ENCODE peak calls at places on chromosomes 7 and 10, in six cellular contexts. S is PC-3, W is HCT116, D is MM.1S, G is GM23248, N is SK-N-SH. I is an unnamed sample.

GRCh38 chr7:45682836-45683555 is 108.8 kb downstream of the ADCY1 start:
- DNase-seq in S (peak), W (no peak), G (peak), D (no peak), N (no peak), I (no peak)

GRCh38 chr10:117699436-117700075 is 157.0 kb downstream of the EMX2 start:
- DNase-seq in W (no peak), S (peak), G (peak), N (no peak), D (no peak), I (no peak)

GRCh38 chr7:55439627-55440026 is 74.5 kb downstream of the LANCL2 start:
- DNase-seq in D (no peak), G (peak), N (peak), W (no peak), S (peak), I (no peak)

GRCh38 chr7:28865494-28866257 is 92.5 kb downstream of the TRIL start:
- DNase-seq in W (no peak), G (no peak), S (peak), N (no peak), D (no peak), I (no peak)

GRCh38 chr10:104777086-104777799 is 136.2 kb downstream of the SORCS3 start:
- DNase-seq in D (no peak), W (no peak), G (no peak), N (no peak), S (no peak), I (peak)

GRCh38 chr10:24344279-24344678 is 135.3 kb downstream of the KIAA1217 start:
- DNase-seq in N (peak), S (peak), G (peak), D (no peak), W (no peak), I (no peak)

GRCh38 chr7:16416289-16417282 is 4.8 kb downstream of the CRPPA start:
- DNase-seq in S (peak), D (no peak), G (peak), N (no peak), W (no peak), I (no peak)

GRCh38 chr7:1301812-1302310 is 69.2 kb downstream of the UNCX start:
- DNase-seq in W (no peak), G (no peak), N (peak), S (no peak), D (no peak), I (no peak)

GRCh38 chr7:6248581-6248980 is 23.8 kb downstream of the CYTH3 start:
- DNase-seq in W (no peak), D (no peak), S (peak), N (no peak), G (peak), I (no peak)

GRCh38 chr10:132395704-132396494 is 1.1 kb upstream of the PWWP2B start:
- DNase-seq in G (peak), S (no peak), W (no peak), D (no peak), N (peak), I (peak)

GRCh38 chr7:42219447-42219846 is 17.6 kb downstream of the GLI3 start:
- DNase-seq in W (no peak), G (peak), N (no peak), D (no peak), S (no peak), I (no peak)

GRCh38 chr7:42217053-42217452 is 20.0 kb downstream of the GLI3 start:
- DNase-seq in W (no peak), N (no peak), D (no peak), G (no peak), S (no peak), I (peak)

GRCh38 chr7:42218248-42218647 is 18.8 kb downstream of the GLI3 start:
- DNase-seq in N (no peak), W (no peak), G (no peak), D (no peak), S (no peak), I (no peak)

GRCh38 chr7:42214063-42214679 is 22.8 kb downstream of the GLI3 start:
- DNase-seq in D (no peak), W (no peak), N (no peak), S (no peak), G (no peak), I (peak)

GRCh38 chr7:42217548-42217947 is 19.5 kb downstream of the GLI3 start:
- DNase-seq in S (no peak), W (no peak), N (no peak), G (peak), D (no peak), I (no peak)
- H3K9ac ChIP-seq in S (no peak), W (no peak), N (no peak), G (peak), D (no peak), I (no peak)

DNA sequence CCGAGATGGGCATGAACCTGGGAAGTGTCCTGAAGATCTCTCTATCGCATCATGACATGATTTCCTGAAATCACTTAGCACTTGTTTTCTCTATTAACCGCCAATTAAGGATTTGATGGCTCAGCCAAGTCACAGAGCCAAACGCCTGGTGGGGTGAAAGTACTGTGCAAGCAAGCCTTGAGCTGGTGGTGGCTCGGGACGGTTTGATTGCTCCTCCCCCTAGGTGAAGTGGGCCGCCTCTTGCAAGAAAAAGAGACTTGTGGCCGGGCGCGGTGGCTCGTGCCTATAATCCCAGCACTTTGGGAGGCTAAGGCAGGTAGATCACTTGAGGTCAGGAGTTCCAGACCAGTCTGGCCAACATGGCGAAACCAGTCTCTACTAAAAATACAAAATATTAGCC is 50.3 kb downstream of the COL26A1 start:
- DNase-seq in G (no peak), S (no peak), W (no peak), D (no peak), N (no peak), I (no peak)
- H3K4me3 ChIP-seq in G (no peak), S (no peak), W (no peak), D (no peak), N (no peak), I (no peak)

GRCh38 chr10:53260213-53260612 is 487.6 kb upstream of the MBL2 start:
- DNase-seq in N (peak), S (no peak), G (no peak), D (no peak), W (no peak), I (no peak)

GRCh38 chr10:53253221-53253620 is 480.6 kb upstream of the MBL2 start:
- DNase-seq in G (no peak), N (no peak), S (no peak), D (peak), W (no peak), I (no peak)

GRCh38 chr10:53256623-53257022 is 484.0 kb upstream of the MBL2 start:
- DNase-seq in N (no peak), D (no peak), S (peak), G (no peak), W (no peak), I (no peak)
- TF ChIP-seq EZH2phosphoT487 in N (no peak), D (no peak), S (no peak), G (no peak), W (no peak), I (no peak)

DNA sequence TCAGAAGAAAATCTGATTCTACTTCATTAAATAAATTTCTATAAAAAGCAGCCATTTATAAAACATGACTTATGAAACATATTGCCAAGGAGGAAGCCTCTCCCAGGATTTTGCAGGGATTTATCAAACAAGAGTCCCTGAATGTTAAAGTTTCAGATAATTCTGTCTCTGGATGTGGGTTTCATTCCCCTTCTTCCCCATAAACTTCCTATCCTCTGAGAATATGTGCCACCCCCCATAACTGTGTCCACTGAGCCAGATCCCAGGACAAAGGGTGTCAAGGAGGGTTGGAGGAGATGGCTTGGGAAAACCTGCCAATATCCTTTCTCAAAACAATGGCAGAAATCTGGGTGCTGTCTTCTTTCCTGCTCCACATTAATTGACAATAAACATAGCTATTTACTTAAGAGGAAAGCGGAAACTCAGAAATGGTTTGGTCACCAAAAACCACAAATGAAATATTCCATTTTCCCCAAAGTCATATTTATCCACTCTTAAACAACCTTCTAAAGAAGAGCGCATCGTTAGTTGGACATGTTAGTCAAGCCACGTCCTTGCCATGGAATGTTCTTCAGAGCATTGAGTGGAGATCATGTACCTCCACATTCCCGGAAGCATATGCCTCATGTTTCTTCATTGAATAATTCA is 54.3 kb upstream of the AKR1E2 start:
- DNase-seq in G (peak), S (peak), N (no peak), W (no peak), D (no peak), I (no peak)
- H3K9ac ChIP-seq in G (peak), S (peak), N (peak), W (peak), D (no peak), I (no peak)

DNA sequence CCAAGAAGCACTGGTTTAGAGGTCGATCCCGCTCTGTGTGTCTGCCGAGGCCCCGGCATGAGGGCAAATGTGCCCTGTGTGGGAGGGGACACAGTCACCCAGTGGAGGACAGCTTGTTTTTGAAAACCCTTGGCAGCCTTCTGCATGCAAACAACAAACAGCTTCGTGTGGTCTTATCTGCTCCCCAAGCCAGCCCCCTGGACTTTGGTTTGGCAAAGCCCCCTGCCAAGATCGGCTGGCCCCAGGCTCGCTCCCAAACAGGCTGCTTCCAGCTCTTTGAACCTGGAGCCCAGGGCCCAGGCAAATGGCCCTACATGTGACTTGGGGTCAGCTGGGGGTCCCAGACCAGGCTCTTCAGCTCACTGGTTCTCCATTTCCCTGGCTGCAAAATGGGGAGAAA is 2.9 kb downstream of the ELN start:
- DNase-seq in W (no peak), D (no peak), N (no peak), S (no peak), G (no peak), I (no peak)
- H3K4me3 ChIP-seq in W (no peak), D (no peak), N (no peak), S (no peak), G (no peak), I (no peak)

GRCh38 chr7:7968544-7969305 is at the start of gene GLCCI1:
- DNase-seq in S (peak), N (peak), G (peak), D (peak), W (peak), I (peak)

GRCh38 chr7:7969306-7970112 is 913 bp downstream of the GLCCI1 start:
- DNase-seq in D (peak), G (peak), W (no peak), N (no peak), S (peak), I (peak)

GRCh38 chr7:7966141-7966734 is 2.4 kb upstream of the GLCCI1 start:
- DNase-seq in D (no peak), N (no peak), S (no peak), G (no peak), W (no peak), I (no peak)

GRCh38 chr7:7970113-7970619 is 1.6 kb downstream of the GLCCI1 start:
- DNase-seq in W (no peak), N (peak), S (no peak), G (peak), D (no peak), I (peak)

GRCh38 chr7:7967909-7968543 is 570 bp upstream of the GLCCI1 start:
- DNase-seq in G (peak), S (no peak), W (no peak), D (no peak), N (no peak), I (peak)
- TF ChIP-seq EZH2phosphoT487 in G (no peak), S (no peak), W (no peak), D (no peak), N (no peak), I (no peak)

GRCh38 chr10:89086801-89087513 is 96.4 kb downstream of the FAS start:
- DNase-seq in W (no peak), N (no peak), G (peak), S (no peak), D (no peak), I (peak)
- H3K9ac ChIP-seq in W (no peak), N (no peak), G (peak), S (no peak), D (no peak), I (no peak)

DNA sequence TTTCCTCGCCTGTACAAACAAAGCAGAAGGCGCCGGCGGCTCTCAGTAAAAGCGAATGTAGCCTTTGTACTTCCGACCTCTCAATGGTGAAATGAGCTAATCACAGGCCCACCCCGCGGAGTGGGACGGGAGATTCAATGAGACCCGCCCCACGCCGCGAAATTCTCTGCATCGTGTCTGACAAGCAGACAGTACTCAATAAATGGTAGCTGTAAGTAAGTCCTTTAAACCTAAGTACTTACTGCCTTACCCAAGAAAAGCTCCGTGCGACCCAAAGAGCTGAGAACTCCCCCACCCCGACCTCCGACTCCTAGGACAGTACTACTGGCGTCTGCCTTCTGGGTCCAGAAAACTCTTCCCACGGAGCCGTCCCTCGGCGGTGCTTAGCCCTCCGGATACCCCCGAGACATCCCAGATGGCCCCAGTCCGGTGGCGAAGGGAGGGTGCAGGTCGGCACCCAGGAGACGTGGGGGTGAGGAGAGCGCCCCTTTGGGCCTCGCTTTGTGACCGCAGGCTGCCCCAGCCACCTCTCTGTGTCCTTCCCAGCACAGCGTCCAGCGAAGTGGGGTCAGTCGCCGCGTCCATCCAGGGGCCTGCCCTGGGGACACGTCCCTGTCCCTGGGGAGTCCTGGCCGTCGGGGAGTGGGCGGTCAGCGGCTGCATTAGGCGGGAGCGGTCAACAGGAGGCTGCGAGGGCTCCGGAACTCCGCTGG is 985 bp upstream of the CXCL12 start:
- DNase-seq in N (peak), G (peak), S (no peak), W (no peak), D (no peak), I (peak)
- H3K4me3 ChIP-seq in N (no peak), G (peak), S (no peak), W (no peak), D (peak), I (peak)

GRCh38 chr10:88986549-88987242 is 3.9 kb upstream of the FAS start:
- DNase-seq in D (peak), N (peak), W (no peak), G (peak), S (peak), I (peak)
- TF ChIP-seq EZH2phosphoT487 in D (no peak), N (no peak), W (no peak), G (no peak), S (no peak), I (no peak)

GRCh38 chr7:44467217-44467548 is 23.3 kb downstream of the NUDCD3 start:
- DNase-seq in W (no peak), D (no peak), S (no peak), G (no peak), N (no peak), I (no peak)
- H3K9ac ChIP-seq in W (no peak), D (no peak), S (no peak), G (no peak), N (no peak), I (no peak)